ENCODE peak calls at places on chromosome X, in five cellular contexts. P is RWPE1, B is K562, W is right lobe of liver, T is adrenal gland. U is an unnamed sample.
A peak's percentile ranks its signal among the peaks of the same experiment; 100 is the strongest.

GRCh38 chrX:33725556-33726232 is 406.4 kb downstream of the FAM47A start:
- DNase-seq in T (no peak), P (peak; percentile 0), B (no peak), W (no peak), U (no peak)

GRCh38 chrX:24294619-24295018 is 19.2 kb downstream of the SUPT20HL2 start:
- DNase-seq in P (no peak), T (no peak), B (no peak), W (no peak), U (peak; percentile 61)

GRCh38 chrX:39907964-39908616 is 189.7 kb downstream of the BCOR start:
- DNase-seq in T (peak; percentile 83), W (peak; percentile 82), B (no peak), P (peak; percentile 79), U (peak; percentile 36)

GRCh38 chrX:15236146-15236545 is 33.7 kb downstream of the ASB9 start:
- DNase-seq in W (no peak), B (no peak), T (no peak), P (no peak), U (no peak)

GRCh38 chrX:136170109-136170800 is 22.9 kb downstream of the FHL1 start:
- DNase-seq in W (no peak), T (peak; percentile 69), P (no peak), B (no peak), U (no peak)

GRCh38 chrX:116379854-116380253 is 56.6 kb upstream of the SLC6A14 start:
- DNase-seq in T (no peak), B (no peak), P (peak; percentile 52), W (no peak), U (peak; percentile 61)

GRCh38 chrX:115642304-115642703 is 81.3 kb downstream of the PLS3 start:
- DNase-seq in W (no peak), T (no peak), B (no peak), P (no peak), U (peak; percentile 7)

GRCh38 chrX:46929439-46930018 is 17.3 kb downstream of the JADE3 start:
- DNase-seq in B (no peak), P (peak; percentile 7), W (no peak), T (no peak), U (no peak)

GRCh38 chrX:134443020-134443419 is 16.9 kb upstream of the HPRT1 start:
- DNase-seq in B (no peak), T (no peak), W (no peak), P (no peak), U (no peak)

GRCh38 chrX:130165181-130165702 is 399 bp downstream of the AIFM1 start:
- DNase-seq in B (no peak), W (no peak), P (no peak), T (peak; percentile 71), U (no peak)

GRCh38 chrX:71623714-71624113 is 5.4 kb upstream of the CXCR3 start:
- DNase-seq in B (no peak), W (no peak), P (no peak), T (no peak), U (no peak)

GRCh38 chrX:71621644-71622346 is 3.5 kb upstream of the CXCR3 start:
- DNase-seq in P (no peak), T (no peak), B (no peak), W (no peak), U (no peak)

GRCh38 chrX:71623105-71623450 is 4.8 kb upstream of the CXCR3 start:
- DNase-seq in W (no peak), B (no peak), P (no peak), T (no peak), U (no peak)

GRCh38 chrX:71625471-71625870 is 7.2 kb upstream of the CXCR3 start:
- DNase-seq in T (no peak), B (no peak), P (no peak), W (no peak), U (no peak)

DNA sequence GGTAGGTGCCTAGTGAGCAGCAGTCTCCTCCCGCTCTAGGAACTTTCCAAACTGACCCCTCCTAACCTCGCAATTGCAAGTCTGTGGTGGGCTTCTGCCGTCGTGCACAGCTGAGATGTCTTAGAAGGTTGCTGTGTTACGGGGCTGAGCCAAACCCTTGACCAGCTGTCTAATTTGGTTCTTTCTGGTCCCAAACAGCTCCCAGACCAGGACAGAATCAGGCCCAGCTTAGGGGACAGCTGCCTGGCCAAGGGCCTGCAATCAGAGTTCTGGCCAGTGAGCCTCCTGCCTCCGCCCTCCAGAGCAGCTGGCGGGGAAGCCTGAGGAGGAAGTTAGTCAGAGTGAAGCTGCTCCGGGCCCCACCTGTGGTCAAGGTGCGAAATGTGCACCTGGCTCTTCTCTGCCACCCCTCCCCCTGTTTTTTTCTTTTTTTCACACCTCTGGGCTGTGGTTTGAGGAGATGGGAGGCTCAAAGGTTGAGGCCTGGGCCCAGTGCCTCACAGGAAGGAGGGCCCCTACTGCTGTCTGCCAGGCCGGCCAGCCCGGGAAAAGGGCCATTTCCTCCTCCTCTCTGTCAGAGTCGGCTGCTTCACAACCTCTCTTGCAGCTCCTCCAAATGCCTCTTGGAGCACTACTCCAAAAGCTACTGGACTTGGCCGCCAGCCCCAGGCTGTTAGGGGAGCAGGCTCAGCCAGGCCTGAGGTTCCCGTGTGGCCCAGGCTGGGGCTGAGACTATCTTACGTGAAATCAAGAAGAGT is 4.2 kb upstream of the CXCR3 start:
- DNase-seq in W (peak; percentile 66), T (peak; percentile 86), B (no peak), P (peak; percentile 42), U (peak; percentile 64)
- H3K27ac ChIP-seq in W (no peak overlapping the region), T (peak overlapping the region; percentile 56), B (no peak overlapping the region), P (peak overlapping the region; percentile 48), U (peak overlapping the region; percentile 88)

GRCh38 chrX:109857898-109858297 is 124.8 kb upstream of the ACSL4 start:
- DNase-seq in T (no peak), P (no peak), W (no peak), B (no peak), U (peak; percentile 64)

GRCh38 chrX:109859673-109860072 is 126.6 kb upstream of the ACSL4 start:
- DNase-seq in W (no peak), B (peak; percentile 23), T (no peak), P (no peak), U (no peak)

GRCh38 chrX:109858602-109859341 is 125.7 kb upstream of the ACSL4 start:
- DNase-seq in B (no peak), T (no peak), W (no peak), P (no peak), U (peak; percentile 32)

GRCh38 chrX:109855501-109855900 is 122.4 kb upstream of the ACSL4 start:
- DNase-seq in T (no peak), P (no peak), W (no peak), B (no peak), U (no peak)

GRCh38 chrX:109856974-109857373 is 123.9 kb upstream of the ACSL4 start:
- DNase-seq in W (no peak), P (peak; percentile 21), B (peak; percentile 21), T (no peak), U (peak; percentile 53)
- TF ChIP-seq CTCF in W (peak; percentile 71), P (peak; percentile 75), B (peak; percentile 79), T (peak; percentile 85), U (peak; percentile 61)

DNA sequence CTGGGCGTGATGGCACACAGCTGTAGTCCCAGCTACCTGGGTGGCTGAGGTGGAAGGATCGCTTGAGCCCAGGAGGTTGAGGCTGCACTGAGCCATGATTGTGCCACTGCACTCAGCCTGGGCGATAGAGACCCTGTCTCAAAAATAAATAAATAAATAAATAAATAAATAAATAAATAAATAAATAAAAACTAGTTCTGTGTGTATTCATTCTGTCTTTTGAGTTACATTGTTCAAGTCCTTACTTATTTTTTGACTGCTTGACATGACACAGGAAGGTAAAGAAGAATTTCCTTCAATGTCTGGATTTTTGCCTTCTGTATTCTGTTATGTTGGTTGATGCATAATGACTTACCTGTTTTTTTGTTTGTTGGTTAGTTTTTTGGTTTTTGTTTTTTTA is 2.2 kb upstream of the NAA10 start:
- DNase-seq in W (no peak), B (no peak), T (no peak), P (no peak), U (no peak)
- H3K27ac ChIP-seq in W (no peak overlapping the region), B (no peak overlapping the region), T (no peak overlapping the region), P (no peak overlapping the region), U (no peak overlapping the region)

GRCh38 chrX:78124304-78124703 is 15.1 kb downstream of the TAF9B start:
- DNase-seq in B (no peak), W (no peak), P (no peak), T (no peak), U (no peak)
- TF ChIP-seq CTCF in B (no peak), W (no peak), P (no peak), T (no peak), U (peak; percentile 32)

GRCh38 chrX:34900691-34901090 is 41.9 kb upstream of the FAM47B start:
- DNase-seq in P (no peak), W (no peak), B (no peak), T (no peak), U (peak; percentile 76)
- H3K27ac ChIP-seq in P (no peak overlapping the region), W (no peak overlapping the region), B (no peak overlapping the region), T (no peak overlapping the region), U (no peak overlapping the region)

GRCh38 chrX:30060718-30061117 is 154.6 kb upstream of the MAGEB2 start:
- DNase-seq in P (no peak), B (no peak), W (no peak), T (no peak), U (peak; percentile 23)
- TF ChIP-seq CTCF in P (no peak), B (no peak), W (peak; percentile 20), T (peak; percentile 6), U (peak; percentile 51)

GRCh38 chrX:41956027-41956426 is 32.7 kb upstream of the CASK start:
- DNase-seq in W (no peak), T (no peak), P (no peak), B (peak; percentile 28), U (no peak)

GRCh38 chrX:41963348-41963747 is 40.0 kb upstream of the CASK start:
- DNase-seq in W (no peak), B (no peak), T (no peak), P (no peak), U (no peak)

GRCh38 chrX:41958861-41959260 is 35.5 kb upstream of the CASK start:
- DNase-seq in T (no peak), B (no peak), W (no peak), P (no peak), U (no peak)

DNA sequence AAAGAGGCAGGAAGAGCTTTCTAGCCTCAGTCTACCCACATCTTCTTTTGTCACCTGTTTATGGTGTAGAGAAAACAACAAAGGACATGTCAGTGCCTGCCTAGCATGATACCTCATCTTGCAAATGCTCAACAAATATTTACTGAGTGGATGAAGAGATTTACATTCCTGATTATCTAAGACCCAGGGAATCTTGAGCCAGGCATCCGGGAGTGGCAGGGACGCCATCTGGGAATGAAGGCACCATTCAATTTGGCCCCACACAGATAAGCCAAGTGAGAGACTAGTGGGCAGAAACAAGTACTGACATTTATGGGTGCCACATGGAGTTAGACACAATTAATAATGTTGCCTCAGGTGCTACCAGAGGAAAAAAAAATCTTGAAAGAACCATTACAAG is 36.8 kb upstream of the CASK start:
- DNase-seq in W (no peak), B (no peak), P (no peak), T (no peak), U (no peak)
- H3K27ac ChIP-seq in W (no peak overlapping the region), B (no peak overlapping the region), P (no peak overlapping the region), T (no peak overlapping the region), U (no peak overlapping the region)

GRCh38 chrX:19017271-19017670 is 33.4 kb upstream of the PHKA2 start:
- DNase-seq in P (peak; percentile 20), B (peak; percentile 45), W (no peak), T (no peak), U (peak; percentile 38)
- TF ChIP-seq CTCF in P (peak; percentile 32), B (peak; percentile 67), W (peak; percentile 38), T (peak; percentile 34), U (peak; percentile 59)

U was measured in cardiac muscle cell.